ENCODE peak calls at places on chromosomes 11 and 22, in eight cellular contexts. O, N, J, C, E, X, D and K are unnamed samples.

GRCh38 chr11:134385774-134386565 is 26.1 kb downstream of the B3GAT1 start:
- DNase-seq in X (peak), N (peak), C (peak), O (no peak), D (no peak), E (no peak), J (no peak), K (no peak)

GRCh38 chr22:19109198-19110063 is 12.8 kb downstream of the DGCR2 start:
- DNase-seq in E (peak), O (no peak), J (no peak), X (peak), N (no peak), D (peak), C (peak), K (peak)

GRCh38 chr11:70882716-70883085 is 369.7 kb downstream of the SHANK2 start:
- DNase-seq in X (no peak), C (no peak), O (no peak), N (no peak), E (no peak), J (no peak), D (no peak), K (no peak)

GRCh38 chr11:1747753-1748466 is 2.5 kb downstream of the IFITM10 start:
- DNase-seq in E (no peak), C (no peak), J (peak), N (peak), X (no peak), D (no peak), O (no peak), K (no peak)

GRCh38 chr11:45934580-45935318 is 12.3 kb downstream of the LARGE2 start:
- DNase-seq in E (no peak), J (no peak), C (no peak), N (no peak), D (no peak), O (no peak), X (no peak), K (no peak)

GRCh38 chr11:99327527-99327926 is 306.8 kb downstream of the CNTN5 start:
- DNase-seq in N (no peak), X (no peak), E (no peak), O (no peak), C (no peak), J (no peak), D (no peak), K (no peak)

GRCh38 chr11:78325274-78325781 is 92.3 kb downstream of the GAB2 start:
- DNase-seq in O (no peak), J (no peak), D (no peak), X (no peak), N (no peak), E (no peak), C (no peak), K (no peak)

GRCh38 chr11:44964526-44965209 is 14.0 kb upstream of the TP53I11 start:
- DNase-seq in J (no peak), E (no peak), O (no peak), D (no peak), C (no peak), X (no peak), N (no peak), K (no peak)

GRCh38 chr11:102476069-102476468 is 23.5 kb upstream of the TMEM123 start:
- DNase-seq in D (no peak), X (no peak), N (no peak), E (no peak), C (no peak), O (no peak), J (no peak), K (no peak)

GRCh38 chr11:60040109-60040508 is at the start of gene OOSP2:
- DNase-seq in C (no peak), X (no peak), O (no peak), E (no peak), N (no peak), J (no peak), D (no peak), K (no peak)

GRCh38 chr11:73095613-73096012 is 46.5 kb downstream of the FCHSD2 start:
- DNase-seq in O (no peak), N (no peak), X (no peak), E (no peak), D (no peak), C (peak), J (no peak), K (no peak)

GRCh38 chr11:15035283-15035682 is 38.1 kb upstream of the CALCB start:
- DNase-seq in C (no peak), X (no peak), J (no peak), N (no peak), O (no peak), D (no peak), E (no peak), K (no peak)

GRCh38 chr11:60336767-60337391 is 9.8 kb downstream of the MS4A6E start:
- DNase-seq in N (no peak), D (no peak), C (no peak), O (no peak), X (no peak), E (no peak), J (no peak), K (no peak)

GRCh38 chr11:65353900-65354264 is 669 bp upstream of the TIGD3 start:
- DNase-seq in J (no peak), C (no peak), O (no peak), E (no peak), X (no peak), D (no peak), N (no peak), K (no peak)
- TF ChIP-seq POLR2AphosphoS5 in J (no peak), C (no peak), O (no peak), E (no peak), X (no peak), D (no peak), N (no peak), K (no peak)

GRCh38 chr22:29879738-29880137 is 3.2 kb upstream of the MTMR3 start:
- DNase-seq in X (no peak), D (no peak), N (peak), E (no peak), J (no peak), C (no peak), O (peak), K (no peak)

GRCh38 chr22:29883831-29884139 is 811 bp downstream of the MTMR3 start:
- DNase-seq in C (no peak), X (no peak), D (no peak), O (no peak), N (no peak), J (no peak), E (no peak), K (no peak)

GRCh38 chr22:29885610-29886009 is 2.6 kb downstream of the MTMR3 start:
- DNase-seq in X (no peak), E (no peak), N (no peak), C (no peak), D (no peak), J (no peak), O (no peak), K (no peak)

GRCh38 chr22:29883045-29883830 is at the start of gene MTMR3:
- DNase-seq in D (peak), J (peak), N (peak), X (peak), O (peak), E (peak), C (peak), K (peak)

DNA sequence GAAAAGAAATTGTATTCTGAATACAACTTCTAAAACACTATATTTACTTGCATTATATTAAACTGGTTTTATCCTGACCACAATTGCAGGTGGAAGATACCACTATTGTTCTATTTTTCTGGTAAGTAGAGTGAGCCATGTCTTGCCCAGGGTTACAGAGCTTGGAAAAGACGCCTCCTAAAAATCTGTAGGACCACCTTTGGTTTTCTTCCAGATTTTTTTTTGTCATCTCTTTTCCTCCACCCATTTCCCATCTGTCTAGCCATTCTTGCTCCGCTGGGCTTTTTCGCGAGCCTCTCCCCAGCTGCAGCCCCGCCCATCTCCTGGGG is 294 bp upstream of the MTMR3 start:
- DNase-seq in X (no peak), N (no peak), O (no peak), E (no peak), D (no peak), J (no peak), C (no peak), K (no peak)
- H3K27ac ChIP-seq in X (peak), N (no peak), O (no peak), E (no peak), D (peak), J (peak), C (peak), K (peak)

DNA sequence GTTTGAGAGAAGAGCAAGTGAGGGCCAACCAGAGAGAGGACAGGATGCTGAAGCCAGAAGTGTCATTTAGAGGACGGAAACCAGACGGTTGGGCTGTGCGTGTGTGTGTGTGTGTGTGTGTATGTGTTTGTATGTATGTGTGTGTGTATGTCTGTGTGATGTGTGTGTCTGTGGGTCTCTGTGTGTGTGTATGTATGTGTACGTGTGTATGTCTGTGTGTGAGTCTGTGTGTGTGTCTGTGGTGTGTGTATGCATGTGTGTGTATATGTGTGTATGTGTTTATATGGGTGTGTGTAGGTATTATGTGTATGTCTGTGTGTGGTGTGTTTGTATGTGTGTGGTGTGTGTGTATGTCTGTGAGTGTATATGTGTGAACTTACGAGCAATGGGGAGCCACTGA is 77.7 kb upstream of the EIF3D start:
- DNase-seq in D (no peak), X (no peak), N (no peak), J (no peak), O (no peak), E (no peak), C (no peak), K (no peak)
- H3K4me3 ChIP-seq in D (no peak), X (no peak), N (no peak), J (no peak), O (no peak), E (no peak), C (no peak), K (no peak)

GRCh38 chr11:64778223-64778472 is 194 bp downstream of the SF1 start:
- DNase-seq in J (no peak), O (no peak), E (no peak), D (no peak), C (no peak), N (no peak), X (no peak), K (no peak)
- TF ChIP-seq POLR2AphosphoS5 in J (no peak), O (no peak), E (no peak), D (no peak), C (no peak), N (no peak), X (no peak), K (no peak)

GRCh38 chr22:23235425-23235824 is 55.1 kb downstream of the BCR start:
- DNase-seq in N (no peak), J (no peak), X (no peak), E (no peak), C (no peak), D (no peak), O (no peak), K (no peak)

GRCh38 chr22:23237201-23237798 is 57.0 kb downstream of the BCR start:
- DNase-seq in D (no peak), X (peak), O (no peak), J (no peak), C (no peak), N (no peak), E (no peak), K (peak)

GRCh38 chr22:23237841-23238240 is 57.5 kb downstream of the BCR start:
- DNase-seq in D (no peak), E (no peak), X (no peak), O (no peak), N (no peak), J (no peak), C (no peak), K (no peak)

GRCh38 chr22:23236026-23236425 is 55.7 kb downstream of the BCR start:
- DNase-seq in E (no peak), O (no peak), N (no peak), D (no peak), X (no peak), C (no peak), J (no peak), K (no peak)

DNA sequence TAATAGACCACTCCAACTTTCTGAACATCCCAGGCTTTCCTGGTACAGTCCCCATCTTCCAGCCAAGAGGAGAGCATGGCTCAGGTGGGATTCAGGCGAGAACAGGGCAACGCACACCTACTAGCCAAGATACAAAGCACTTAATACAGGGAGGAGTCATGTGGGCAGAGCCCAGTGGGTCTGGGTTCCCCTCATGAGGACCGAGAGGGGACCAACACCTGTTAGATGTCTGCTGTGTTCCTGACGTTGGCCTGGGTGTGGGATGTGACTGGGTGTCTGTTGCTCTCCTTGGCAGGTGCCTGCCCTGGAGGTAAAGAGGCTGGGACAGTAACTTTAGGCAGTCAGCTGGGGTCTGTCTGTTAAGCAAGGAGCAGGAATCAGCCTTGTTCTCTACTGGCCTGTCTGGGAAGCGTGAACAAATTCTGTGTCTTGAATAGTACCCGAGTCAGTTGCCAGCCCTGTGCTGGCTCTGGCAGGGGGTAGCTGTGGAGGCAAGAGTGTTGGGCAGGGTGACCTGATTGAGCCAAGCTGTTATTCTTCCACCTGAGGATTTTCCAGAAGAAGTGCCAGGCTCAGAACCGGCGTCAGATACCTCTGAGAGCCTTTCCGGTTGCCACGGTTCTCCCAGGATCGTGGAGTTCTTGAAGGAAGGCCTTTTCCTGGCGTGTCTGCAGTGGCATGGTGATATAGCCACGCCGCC is 56.3 kb downstream of the BCR start:
- DNase-seq in E (no peak), J (no peak), O (no peak), X (no peak), C (no peak), N (no peak), D (no peak), K (no peak)
- H3K27ac ChIP-seq in E (no peak), J (no peak), O (no peak), X (peak), C (no peak), N (no peak), D (no peak), K (no peak)

DNA sequence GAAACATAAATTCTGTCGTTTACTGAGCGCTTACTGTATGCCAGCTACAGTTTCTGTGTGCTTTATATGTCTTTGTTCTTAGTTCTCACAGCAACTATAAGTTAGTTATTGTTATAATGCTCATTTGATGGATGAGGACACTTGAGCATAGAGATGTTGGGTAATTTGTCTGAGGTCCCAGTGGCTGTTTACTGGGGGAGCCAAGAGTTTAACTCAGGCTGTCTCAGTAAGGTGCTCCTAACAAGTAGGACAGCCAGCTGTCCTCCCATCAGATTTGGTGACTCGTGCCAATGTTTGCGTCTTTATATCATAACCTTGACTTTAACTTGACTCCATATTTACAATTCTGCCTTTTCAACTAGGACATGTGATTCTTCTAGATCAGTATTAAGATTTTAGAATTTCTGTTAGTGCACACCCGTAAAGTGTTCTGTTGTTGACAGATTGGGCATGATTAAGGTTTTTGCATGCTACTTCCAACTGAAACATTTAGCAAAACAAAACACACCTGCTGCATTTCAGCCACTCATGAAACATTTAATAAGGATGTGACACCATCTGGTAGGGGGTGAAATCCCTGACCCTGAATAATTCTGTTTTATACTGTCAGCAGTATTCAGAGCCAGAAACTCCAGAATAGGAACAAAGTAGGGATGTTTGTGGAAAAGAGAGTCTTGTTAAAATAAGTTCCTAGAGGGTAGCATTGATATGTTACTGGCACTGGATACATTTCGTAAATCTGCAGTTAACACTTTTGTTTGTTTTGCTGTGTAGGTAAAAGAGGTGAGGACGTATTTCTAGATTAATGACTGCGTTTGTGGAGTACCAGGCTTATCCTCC is 1.9 kb downstream of the REXO2 start:
- DNase-seq in E (no peak), N (no peak), O (no peak), J (no peak), C (peak), X (no peak), D (no peak), K (no peak)
- H3K4me3 ChIP-seq in E (no peak), N (peak), O (no peak), J (peak), C (no peak), X (peak), D (peak), K (no peak)

DNA sequence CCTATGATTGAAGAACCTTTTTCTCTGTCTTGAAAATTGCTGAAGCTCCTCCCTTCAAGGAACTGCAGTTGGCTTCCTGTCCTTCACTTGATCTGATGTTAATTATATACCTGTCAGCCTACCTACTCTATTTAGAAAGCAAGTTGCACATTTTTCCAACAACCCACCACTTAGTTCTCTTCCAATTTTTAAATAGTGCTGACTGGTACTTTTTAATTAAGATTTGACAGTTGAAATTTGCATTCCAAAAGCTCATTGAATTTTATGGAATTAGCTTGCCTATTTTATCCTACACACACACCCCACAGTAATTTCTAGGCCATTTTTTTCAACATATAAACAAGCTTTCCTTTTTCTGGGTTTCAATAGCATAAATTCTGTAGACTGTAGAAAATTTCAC is 820.3 kb upstream of the FAT3 start:
- DNase-seq in X (no peak), E (no peak), N (no peak), C (no peak), J (no peak), D (no peak), O (no peak), K (no peak)
- TF ChIP-seq POLR2AphosphoS5 in X (no peak), E (no peak), N (no peak), C (no peak), J (no peak), D (no peak), O (no peak), K (no peak)